ENCODE peak calls at places on chromosomes 1 and 21, in four cellular contexts. One of them, this sample, is unnamed. For H3K36me3 and H3K4me1, the result is how much of the 10 kb centered on the place peaks cover.

GRCh38 chr21:27388835-27389234 is 421.9 kb upstream of the ADAMTS5 start:
- DNase-seq in upper lobe of left lung: no peak
- DNase-seq in RWPE2: no peak
- DNase-seq in mesenchymal stem cell: no peak
- DNase-seq in this sample: no peak

GRCh38 chr1:77230051-77230450 is 10.8 kb upstream of the PIGK start:
- DNase-seq in upper lobe of left lung: no peak
- DNase-seq in RWPE2: no peak
- DNase-seq in mesenchymal stem cell: no peak
- DNase-seq in this sample: no peak

GRCh38 chr1:212814989-212815388 is 23.3 kb downstream of the TATDN3 start:
- DNase-seq in upper lobe of left lung: no peak
- DNase-seq in RWPE2: no peak
- DNase-seq in mesenchymal stem cell: peak
- DNase-seq in this sample: no peak

GRCh38 chr1:100302756-100303155 is 36.7 kb downstream of the RTCA start:
- DNase-seq in upper lobe of left lung: no peak
- DNase-seq in RWPE2: no peak
- DNase-seq in mesenchymal stem cell: no peak
- DNase-seq in this sample: no peak

GRCh38 chr1:93399781-93400180 is 48.1 kb upstream of the FNBP1L start:
- DNase-seq in upper lobe of left lung: no peak
- DNase-seq in RWPE2: no peak
- DNase-seq in mesenchymal stem cell: no peak
- DNase-seq in this sample: no peak

GRCh38 chr1:101357444-101357986 is 120.7 kb downstream of the S1PR1 start:
- DNase-seq in upper lobe of left lung: peak
- DNase-seq in RWPE2: no peak
- DNase-seq in mesenchymal stem cell: peak
- DNase-seq in this sample: peak

GRCh38 chr1:16961297-16962124 is 18.9 kb downstream of the MFAP2 start:
- DNase-seq in upper lobe of left lung: no peak
- DNase-seq in RWPE2: no peak
- DNase-seq in mesenchymal stem cell: no peak
- DNase-seq in this sample: no peak

GRCh38 chr1:203557390-203557789 is 63.4 kb downstream of the OPTC start:
- DNase-seq in upper lobe of left lung: no peak
- DNase-seq in RWPE2: no peak
- DNase-seq in mesenchymal stem cell: peak
- DNase-seq in this sample: no peak

GRCh38 chr1:42334240-42335049 is 590 bp downstream of the FOXJ3 start:
- DNase-seq in upper lobe of left lung: peak
- DNase-seq in RWPE2: peak
- DNase-seq in mesenchymal stem cell: peak
- DNase-seq in this sample: peak

GRCh38 chr1:101002551-101002950 is 23.0 kb downstream of the DPH5 start:
- DNase-seq in upper lobe of left lung: no peak
- DNase-seq in RWPE2: no peak
- DNase-seq in mesenchymal stem cell: no peak
- DNase-seq in this sample: no peak

GRCh38 chr1:184494929-184495328 is 108.1 kb downstream of the C1orf21 start:
- DNase-seq in upper lobe of left lung: no peak
- DNase-seq in RWPE2: no peak
- DNase-seq in mesenchymal stem cell: no peak
- DNase-seq in this sample: no peak

GRCh38 chr1:115782571-115783281 is 14.2 kb upstream of the CASQ2 start:
- DNase-seq in upper lobe of left lung: no peak
- DNase-seq in RWPE2: peak
- DNase-seq in mesenchymal stem cell: peak
- DNase-seq in this sample: no peak

GRCh38 chr1:77757616-77758015 is 2.0 kb downstream of the USP33 start:
- DNase-seq in upper lobe of left lung: no peak
- DNase-seq in RWPE2: no peak
- DNase-seq in mesenchymal stem cell: peak
- DNase-seq in this sample: no peak

GRCh38 chr21:25371831-25372434 is 235.3 kb downstream of the MRPL39 start:
- DNase-seq in upper lobe of left lung: no peak
- DNase-seq in RWPE2: no peak
- DNase-seq in mesenchymal stem cell: no peak
- DNase-seq in this sample: no peak

GRCh38 chr1:198848649-198849048 is 209.8 kb downstream of the PTPRC start:
- DNase-seq in upper lobe of left lung: no peak
- DNase-seq in RWPE2: no peak
- DNase-seq in mesenchymal stem cell: no peak
- DNase-seq in this sample: no peak

GRCh38 chr1:198849108-198849507 is 210.3 kb downstream of the PTPRC start:
- DNase-seq in upper lobe of left lung: no peak
- DNase-seq in RWPE2: no peak
- DNase-seq in mesenchymal stem cell: no peak
- DNase-seq in this sample: no peak

GRCh38 chr1:198846506-198847010 is 207.7 kb downstream of the PTPRC start:
- DNase-seq in upper lobe of left lung: no peak
- DNase-seq in RWPE2: no peak
- DNase-seq in mesenchymal stem cell: no peak
- DNase-seq in this sample: no peak

GRCh38 chr1:198848206-198848605 is 209.4 kb downstream of the PTPRC start:
- DNase-seq in upper lobe of left lung: no peak
- DNase-seq in RWPE2: no peak
- DNase-seq in mesenchymal stem cell: peak
- DNase-seq in this sample: no peak

DNA sequence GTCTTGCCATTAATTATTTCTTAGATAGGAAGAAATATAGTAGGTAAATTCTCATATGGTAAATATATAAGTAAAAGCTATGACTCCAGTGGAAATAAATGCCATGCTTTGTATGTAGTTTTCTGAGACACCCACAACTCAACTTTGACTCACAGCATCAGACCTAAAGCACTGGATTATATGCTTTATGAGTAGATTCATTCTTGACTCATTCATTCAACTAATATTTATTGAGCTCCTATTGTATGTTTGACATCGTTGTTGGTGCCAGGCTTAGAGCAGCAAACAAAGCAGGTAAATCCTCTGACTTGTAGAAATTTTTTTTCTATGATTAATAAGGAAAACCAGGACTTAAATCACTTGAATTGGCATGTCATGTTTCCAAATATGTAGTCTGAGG is 211.4 kb downstream of the PTPRC start:
- DNase-seq in upper lobe of left lung: no peak
- DNase-seq in RWPE2: no peak
- DNase-seq in mesenchymal stem cell: no peak
- DNase-seq in this sample: no peak
- H3K36me3 ChIP-seq in upper lobe of left lung: under half
- H3K36me3 ChIP-seq in RWPE2: under half
- H3K36me3 ChIP-seq in mesenchymal stem cell: under half
- H3K36me3 ChIP-seq in this sample: under half

GRCh38 chr1:22255341-22256212 is 112.7 kb upstream of the WNT4 start:
- DNase-seq in upper lobe of left lung: no peak
- DNase-seq in RWPE2: no peak
- DNase-seq in mesenchymal stem cell: peak
- DNase-seq in this sample: no peak

GRCh38 chr1:22259581-22260282 is 116.8 kb upstream of the WNT4 start:
- DNase-seq in upper lobe of left lung: peak
- DNase-seq in RWPE2: no peak
- DNase-seq in mesenchymal stem cell: peak
- DNase-seq in this sample: no peak

GRCh38 chr1:22256213-22256512 is 113.3 kb upstream of the WNT4 start:
- DNase-seq in upper lobe of left lung: no peak
- DNase-seq in RWPE2: no peak
- DNase-seq in mesenchymal stem cell: no peak
- DNase-seq in this sample: no peak

GRCh38 chr1:22258696-22259095 is 115.8 kb upstream of the WNT4 start:
- DNase-seq in upper lobe of left lung: no peak
- DNase-seq in RWPE2: no peak
- DNase-seq in mesenchymal stem cell: peak
- DNase-seq in this sample: no peak

DNA sequence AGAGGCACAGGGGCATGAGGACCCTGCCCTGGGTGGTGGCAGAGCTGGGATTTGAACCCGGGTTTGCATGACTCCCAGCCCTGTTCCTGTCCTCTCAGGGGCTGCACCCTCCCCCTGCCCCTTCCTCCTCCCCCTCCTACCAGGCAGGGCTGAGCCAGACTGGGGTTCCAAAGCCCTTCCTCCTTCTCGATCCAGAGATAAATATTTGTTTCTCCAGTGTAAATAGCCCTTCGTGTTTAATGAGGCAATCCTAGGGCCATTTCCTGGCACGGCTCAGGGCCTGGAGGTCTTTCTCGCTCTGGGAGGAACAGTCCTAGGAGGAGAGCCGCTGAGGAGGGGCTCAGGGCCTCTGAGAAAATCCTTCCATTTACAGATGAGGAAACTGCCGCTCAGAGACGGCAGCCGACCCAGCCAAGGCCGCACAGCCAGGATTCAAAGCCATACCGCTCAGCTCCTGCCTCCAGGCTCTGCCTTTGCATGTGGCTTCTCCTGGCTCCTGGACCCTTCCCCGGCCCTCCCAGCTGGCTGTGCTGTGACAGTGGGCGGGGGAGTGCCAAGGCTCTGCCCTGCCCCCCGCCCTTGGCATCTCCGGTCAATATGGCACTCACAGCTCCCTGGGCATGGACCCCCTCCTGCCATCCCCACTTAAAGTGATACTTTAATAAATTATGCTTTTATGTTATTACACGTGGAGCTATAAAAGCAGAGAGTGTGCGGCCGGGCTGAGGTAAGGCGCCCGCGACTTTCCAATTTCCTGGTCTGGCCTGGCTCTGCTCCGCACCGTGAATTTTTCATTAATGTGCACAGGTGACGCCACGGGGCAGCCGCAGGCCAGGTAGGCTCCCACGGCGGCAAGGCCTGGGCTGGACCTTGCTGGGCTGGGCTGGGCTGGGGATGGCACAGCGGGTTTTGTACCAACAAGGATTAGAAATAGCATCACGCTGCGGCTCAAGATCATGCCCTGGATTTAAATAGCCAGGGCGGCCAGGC is 114.7 kb upstream of the WNT4 start:
- DNase-seq in upper lobe of left lung: peak
- DNase-seq in RWPE2: no peak
- DNase-seq in mesenchymal stem cell: peak
- DNase-seq in this sample: no peak
- H3K4me1 ChIP-seq in upper lobe of left lung: under half
- H3K4me1 ChIP-seq in RWPE2: under half
- H3K4me1 ChIP-seq in mesenchymal stem cell: under half
- H3K4me1 ChIP-seq in this sample: under half

DNA sequence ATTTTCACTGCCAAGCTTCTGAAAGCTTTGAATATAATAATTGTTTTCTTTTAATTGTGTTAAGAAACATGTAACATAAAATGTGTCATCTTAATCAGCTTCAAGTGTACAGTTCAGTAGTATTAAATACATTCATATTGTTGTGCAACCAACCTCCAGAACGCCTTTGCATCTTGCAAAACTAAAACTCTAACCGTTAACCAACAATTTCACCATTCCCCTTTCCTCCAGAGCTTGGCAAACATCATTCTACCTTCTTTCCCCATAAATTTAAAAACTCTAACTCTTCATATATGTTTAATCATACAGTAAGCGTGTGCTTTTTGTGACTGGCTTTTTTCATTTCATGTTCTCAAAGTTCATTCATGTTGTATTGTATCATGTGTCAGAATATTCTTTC is 2.1 kb downstream of the MNDA start:
- DNase-seq in upper lobe of left lung: no peak
- DNase-seq in RWPE2: no peak
- DNase-seq in mesenchymal stem cell: no peak
- DNase-seq in this sample: no peak
- H3K27ac ChIP-seq in upper lobe of left lung: peak
- H3K27ac ChIP-seq in RWPE2: no peak
- H3K27ac ChIP-seq in mesenchymal stem cell: no peak
- H3K27ac ChIP-seq in this sample: no peak

DNA sequence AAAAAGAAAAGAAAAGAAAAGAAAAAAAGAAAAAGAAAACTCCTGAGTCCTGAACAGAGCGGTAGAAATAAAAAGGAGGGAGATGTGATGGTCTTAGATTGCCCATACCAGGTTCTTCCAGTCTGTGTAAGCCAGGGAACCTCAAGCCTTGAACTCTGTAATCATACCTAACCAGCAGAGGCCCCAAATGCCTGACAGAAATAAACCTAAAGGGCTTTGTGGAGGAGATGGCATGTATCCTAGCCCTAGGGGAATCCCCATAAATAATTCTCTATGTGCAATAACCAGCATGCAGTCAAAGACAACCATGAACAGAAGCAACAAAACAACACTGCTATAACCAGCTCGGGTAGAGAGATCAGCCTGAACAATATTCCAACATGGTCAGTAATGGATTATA is 40.4 kb downstream of the USP48 start:
- DNase-seq in upper lobe of left lung: no peak
- DNase-seq in RWPE2: no peak
- DNase-seq in mesenchymal stem cell: peak
- DNase-seq in this sample: no peak
- H3K36me3 ChIP-seq in upper lobe of left lung: under half
- H3K36me3 ChIP-seq in RWPE2: half or more
- H3K36me3 ChIP-seq in mesenchymal stem cell: half or more
- H3K36me3 ChIP-seq in this sample: under half

GRCh38 chr1:25805863-25806225 is 5.9 kb downstream of the SELENON start:
- DNase-seq in upper lobe of left lung: no peak
- DNase-seq in RWPE2: no peak
- DNase-seq in mesenchymal stem cell: no peak
- DNase-seq in this sample: peak
- H3K4me1 ChIP-seq in upper lobe of left lung: half or more
- H3K4me1 ChIP-seq in RWPE2: under half
- H3K4me1 ChIP-seq in mesenchymal stem cell: under half
- H3K4me1 ChIP-seq in this sample: under half

DNA sequence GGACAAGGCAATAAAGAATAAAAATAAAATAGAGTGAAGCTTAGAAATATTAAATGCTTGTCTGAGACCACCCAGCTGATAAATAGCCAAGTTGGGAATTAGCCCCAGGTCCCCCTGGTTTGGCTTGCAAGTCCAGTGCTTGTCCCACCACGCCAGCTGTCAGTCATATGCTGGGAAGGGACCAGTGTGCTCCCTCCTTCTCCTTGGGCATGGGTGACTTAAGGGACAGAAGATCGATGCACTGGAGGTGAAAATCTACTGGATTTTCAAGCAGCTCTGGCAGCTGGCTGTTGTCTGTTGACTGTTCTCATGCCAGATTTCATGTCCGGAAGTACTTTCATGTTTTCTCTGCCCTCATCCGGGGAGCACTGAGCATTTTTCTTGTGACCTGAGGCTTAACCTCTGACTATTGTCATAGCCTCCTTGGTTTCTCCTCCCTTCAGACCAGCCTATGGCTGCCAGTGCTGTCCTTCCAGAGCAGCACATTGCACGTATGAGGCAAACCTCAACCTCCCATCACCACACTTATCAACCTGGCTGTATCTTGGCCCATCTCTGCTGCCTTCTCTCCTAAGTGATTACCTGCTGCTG is 12.4 kb downstream of the LMOD1 start:
- DNase-seq in upper lobe of left lung: no peak
- DNase-seq in RWPE2: no peak
- DNase-seq in mesenchymal stem cell: peak
- DNase-seq in this sample: no peak
- H3K27ac ChIP-seq in upper lobe of left lung: no peak
- H3K27ac ChIP-seq in RWPE2: no peak
- H3K27ac ChIP-seq in mesenchymal stem cell: peak
- H3K27ac ChIP-seq in this sample: no peak

DNA sequence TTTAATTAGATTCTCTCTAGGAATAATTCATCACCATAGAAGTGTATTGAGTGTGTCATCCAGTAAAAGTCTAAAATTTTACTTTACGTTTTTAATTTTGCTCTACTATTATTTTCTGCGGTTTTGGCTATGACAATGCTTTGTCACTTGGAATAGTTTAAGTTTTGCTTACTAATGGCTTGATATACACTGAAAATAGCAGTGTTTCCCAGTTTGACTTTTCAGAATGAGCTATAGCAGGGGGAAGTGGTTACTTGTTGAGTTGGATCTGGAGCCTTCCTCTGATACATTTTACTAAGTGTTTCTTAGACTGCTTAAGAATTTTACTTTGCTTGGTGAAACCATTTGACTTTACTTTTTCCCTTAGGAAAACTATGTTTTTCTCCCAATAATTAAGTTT is 5.0 kb downstream of the DNAJC16 start:
- DNase-seq in upper lobe of left lung: no peak
- DNase-seq in RWPE2: no peak
- DNase-seq in mesenchymal stem cell: no peak
- DNase-seq in this sample: no peak
- H3K36me3 ChIP-seq in upper lobe of left lung: under half
- H3K36me3 ChIP-seq in RWPE2: half or more
- H3K36me3 ChIP-seq in mesenchymal stem cell: half or more
- H3K36me3 ChIP-seq in this sample: under half